ENCODE peak calls at places on chromosomes 2 and 18, in six cellular contexts. W is IMR-90, I is mesenchymal stem cell, P is neuronal stem cell, S is mesendoderm, Y is trophoblast cell. V is an unnamed sample.

GRCh38 chr2:56183643-56184499 is at the start of gene CCDC85A:
- DNase-seq in P (peak; percentile 89), I (peak; percentile 81), S (peak; percentile 85), Y (peak; percentile 82), W (peak; percentile 55), V (peak; percentile 36)

GRCh38 chr2:141889788-141890187 is 241.0 kb downstream of the LRP1B start:
- DNase-seq in W (no peak), S (no peak), P (no peak), Y (no peak), I (no peak), V (no peak)

GRCh38 chr2:108345941-108346340 is 31.8 kb upstream of the SULT1C4 start:
- DNase-seq in Y (no peak), I (no peak), W (no peak), P (no peak), S (no peak), V (no peak)

GRCh38 chr2:157321514-157321913 is 4.1 kb downstream of the ERMN start:
- DNase-seq in Y (no peak), S (no peak), I (no peak), P (no peak), W (no peak), V (no peak)

GRCh38 chr2:209638346-209638745 is 133.3 kb upstream of the UNC80 start:
- DNase-seq in Y (no peak), S (no peak), I (no peak), P (no peak), W (peak; percentile 27), V (no peak)

GRCh38 chr18:31590570-31590969 is 1.1 kb upstream of the TTR start:
- DNase-seq in Y (no peak), P (no peak), I (no peak), S (no peak), W (no peak), V (no peak)

GRCh38 chr2:240852671-240853314 is 15.8 kb upstream of the AGXT start:
- DNase-seq in W (no peak), I (no peak), Y (no peak), S (no peak), P (no peak), V (no peak)

GRCh38 chr2:218024871-218025270 is 22.1 kb upstream of the TNS1 start:
- DNase-seq in S (no peak), P (no peak), W (no peak), I (no peak), Y (no peak), V (peak; percentile 31)

GRCh38 chr2:183519371-183520056 is 395.3 kb downstream of the NUP35 start:
- DNase-seq in I (no peak), P (no peak), Y (no peak), W (no peak), S (no peak), V (no peak)

GRCh38 chr2:199490049-199490448 is 32.3 kb upstream of the SATB2 start:
- DNase-seq in P (no peak), W (no peak), Y (no peak), I (no peak), S (no peak), V (no peak)

GRCh38 chr18:66752733-66753132 is 148.8 kb upstream of the CDH19 start:
- DNase-seq in I (no peak), Y (no peak), W (no peak), P (no peak), S (peak; percentile 1), V (no peak)

GRCh38 chr2:203994735-203995134 is 58.2 kb downstream of the ICOS start:
- DNase-seq in P (no peak), W (no peak), I (no peak), S (no peak), Y (peak; percentile 5), V (no peak)

GRCh38 chr2:43905388-43905803 is 66.6 kb downstream of the ABCG8 start:
- DNase-seq in I (no peak), Y (peak; percentile 26), P (no peak), W (no peak), S (no peak), V (no peak)

GRCh38 chr18:41905786-41906527 is 49.1 kb upstream of the PIK3C3 start:
- DNase-seq in S (peak; percentile 19), W (no peak), Y (no peak), I (peak; percentile 3), P (no peak), V (no peak)

GRCh38 chr2:112870851-112871830 is 34.6 kb upstream of the IL1B start:
- DNase-seq in W (no peak), Y (no peak), S (no peak), I (peak; percentile 57), P (no peak), V (no peak)

DNA sequence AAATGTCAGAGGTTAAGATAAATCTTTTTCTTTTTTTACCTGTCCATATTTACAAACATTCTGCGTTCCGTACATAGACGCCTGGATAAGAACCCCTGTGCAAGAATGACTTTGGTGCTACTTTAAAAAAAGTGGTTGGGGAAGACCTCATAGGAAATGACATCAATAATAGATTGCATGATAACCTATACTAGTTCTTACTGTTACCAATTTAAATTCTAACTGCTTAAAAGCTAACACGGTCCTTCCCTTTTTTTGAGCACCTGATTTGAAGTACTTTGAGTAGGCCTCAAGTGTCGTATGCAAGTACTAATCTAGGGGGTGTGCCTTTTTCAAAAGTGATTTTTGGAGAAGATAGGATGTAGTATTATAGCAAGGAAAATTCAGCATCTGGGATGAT is 2.1 kb downstream of the SLC39A10 start:
- DNase-seq in Y (peak; percentile 21), S (peak; percentile 41), W (peak; percentile 42), I (no peak), P (no peak), V (no peak)
- H3K4me3 ChIP-seq in Y (no peak overlapping the region), S (no peak overlapping the region), W (peak overlapping the region; percentile 96), I (no peak overlapping the region), P (no peak overlapping the region), V (peak overlapping the region; percentile 12)

GRCh38 chr2:232372231-232373208 is 6.0 kb upstream of the ALPP start:
- DNase-seq in S (no peak), Y (peak; percentile 72), I (peak; percentile 62), W (peak; percentile 52), P (no peak), V (no peak)
- H2AK5ac ChIP-seq in S (no peak overlapping the region), Y (no peak overlapping the region), I (no peak overlapping the region), W (no peak overlapping the region), P (no peak overlapping the region), V (no peak overlapping the region)

GRCh38 chr2:126657636-126658315 is 1.8 kb downstream of the GYPC start:
- DNase-seq in S (peak; percentile 96), P (peak; percentile 49), Y (no peak), I (peak; percentile 99), W (peak; percentile 99), V (peak; percentile 63)
- H3K4me3 ChIP-seq in S (no peak overlapping the region), P (peak overlapping the region; percentile 86), Y (no peak overlapping the region), I (no peak overlapping the region), W (no peak overlapping the region), V (peak overlapping the region; percentile 62)

DNA sequence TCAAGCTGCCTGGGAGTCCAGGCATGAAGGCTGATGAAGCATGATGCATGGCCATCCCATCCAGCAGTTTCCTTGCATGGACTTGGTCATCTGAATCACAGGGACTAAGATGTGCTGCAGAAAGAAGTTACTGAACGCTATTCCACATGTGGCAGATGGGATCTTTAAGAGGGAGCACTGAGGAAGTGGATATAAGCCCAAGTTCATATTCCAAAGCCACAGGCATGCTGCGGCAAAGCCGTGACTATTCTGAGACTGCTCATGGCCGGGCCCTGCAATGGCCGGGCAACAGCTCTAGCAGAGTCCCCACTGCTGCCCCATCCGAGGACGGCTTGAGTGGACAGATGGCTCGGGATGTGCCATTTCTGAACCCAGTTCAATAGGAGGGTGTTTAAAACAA is 61.5 kb downstream of the STPG4 start:
- DNase-seq in I (no peak), Y (no peak), W (no peak), S (no peak), P (no peak), V (no peak)
- H2AK5ac ChIP-seq in I (no peak overlapping the region), Y (no peak overlapping the region), W (peak overlapping the region; percentile 49), S (no peak overlapping the region), P (no peak overlapping the region), V (no peak overlapping the region)

GRCh38 chr2:174866421-174866820 is 102.1 kb upstream of the CHRNA1 start:
- DNase-seq in S (no peak), P (no peak), W (no peak), Y (no peak), I (no peak), V (no peak)
- H3K4me3 ChIP-seq in S (no peak overlapping the region), P (no peak overlapping the region), W (no peak overlapping the region), Y (no peak overlapping the region), I (no peak overlapping the region), V (no peak overlapping the region)

GRCh38 chr2:71130325-71131260 is at the start of gene MPHOSPH10:
- DNase-seq in P (peak; percentile 89), Y (peak; percentile 91), S (peak; percentile 96), W (peak; percentile 90), I (peak; percentile 93), V (peak; percentile 83)

GRCh38 chr2:71136174-71136573 is 5.7 kb downstream of the MPHOSPH10 start:
- DNase-seq in S (no peak), I (no peak), P (no peak), Y (no peak), W (no peak), V (no peak)

GRCh38 chr2:71129114-71129890 is 727 bp downstream of the MCEE start:
- DNase-seq in Y (no peak), W (peak; percentile 5), S (peak; percentile 22), I (peak; percentile 23), P (no peak), V (no peak)

GRCh38 chr2:71129891-71130324 is at the start of gene MCEE:
- DNase-seq in Y (peak; percentile 94), W (peak; percentile 79), P (peak; percentile 89), S (peak; percentile 95), I (peak; percentile 92), V (peak; percentile 90)

DNA sequence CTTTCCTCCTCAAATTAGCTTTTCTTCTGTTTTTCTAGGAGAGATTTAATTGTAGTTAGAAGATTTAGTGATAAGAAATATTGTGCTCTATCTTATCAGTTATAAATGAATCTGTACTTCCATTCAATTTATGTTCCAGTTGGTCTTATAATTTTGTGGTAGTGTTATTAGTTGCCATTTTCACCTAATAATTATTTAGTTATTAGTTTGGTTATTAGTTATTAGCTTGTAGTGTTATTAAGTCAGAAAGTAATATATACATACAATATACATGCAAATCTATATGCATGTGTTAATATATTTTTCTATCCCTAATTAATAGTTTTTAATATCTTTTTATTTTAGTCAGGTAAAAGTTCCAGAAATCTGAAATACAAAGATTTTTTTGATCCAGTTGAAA is 3.2 kb downstream of the MPHOSPH10 start:
- DNase-seq in W (no peak), I (no peak), Y (no peak), P (no peak), S (no peak), V (no peak)
- H2AK5ac ChIP-seq in W (no peak overlapping the region), I (no peak overlapping the region), Y (no peak overlapping the region), P (no peak overlapping the region), S (no peak overlapping the region), V (no peak overlapping the region)

GRCh38 chr2:53569957-53570727 is 197.5 kb upstream of the CHAC2 start:
- DNase-seq in Y (no peak), W (no peak), S (no peak), P (no peak), I (no peak), V (no peak)

GRCh38 chr2:53572696-53573095 is 194.9 kb upstream of the CHAC2 start:
- DNase-seq in P (no peak), Y (no peak), S (no peak), I (no peak), W (no peak), V (no peak)

GRCh38 chr2:53576361-53576620 is 191.3 kb upstream of the CHAC2 start:
- DNase-seq in I (no peak), S (no peak), P (no peak), Y (no peak), W (no peak), V (no peak)

GRCh38 chr2:53575606-53576360 is 191.8 kb upstream of the CHAC2 start:
- DNase-seq in P (no peak), S (no peak), Y (no peak), I (peak; percentile 6), W (peak; percentile 11), V (no peak)
- H3K4me3 ChIP-seq in P (no peak overlapping the region), S (no peak overlapping the region), Y (no peak overlapping the region), I (no peak overlapping the region), W (no peak overlapping the region), V (no peak overlapping the region)

V was measured in H1.